ENCODE peak calls at places on chromosomes 16 and 17, in five cellular contexts. One of them, this sample, is unnamed. For H3K4me1, the result is how much of the 10 kb centered on the place peaks cover.

GRCh38 chr16:72848759-72849664 is 198.9 kb downstream of the ZFHX3 start:
- DNase-seq in tibial artery: peak
- DNase-seq in mesendoderm: no peak
- DNase-seq in heart left ventricle: peak
- DNase-seq in MM.1S: no peak
- DNase-seq in this sample: no peak

GRCh38 chr17:74759243-74759801 is 10.9 kb downstream of the NHERF1 start:
- DNase-seq in MM.1S: peak
- DNase-seq in tibial artery: no peak
- DNase-seq in heart left ventricle: no peak
- DNase-seq in mesendoderm: no peak
- DNase-seq in this sample: peak

GRCh38 chr16:21996923-21997692 is 3.8 kb downstream of the PDZD9 start:
- DNase-seq in heart left ventricle: no peak
- DNase-seq in mesendoderm: no peak
- DNase-seq in tibial artery: no peak
- DNase-seq in MM.1S: no peak
- DNase-seq in this sample: no peak

GRCh38 chr16:2974319-2975056 is 5.3 kb downstream of the PAQR4 start:
- DNase-seq in heart left ventricle: no peak
- DNase-seq in MM.1S: no peak
- DNase-seq in mesendoderm: no peak
- DNase-seq in tibial artery: no peak
- DNase-seq in this sample: no peak

GRCh38 chr17:13510062-13510461 is 91.7 kb downstream of the HS3ST3A1 start:
- DNase-seq in heart left ventricle: no peak
- DNase-seq in tibial artery: no peak
- DNase-seq in MM.1S: no peak
- DNase-seq in mesendoderm: no peak
- DNase-seq in this sample: no peak

GRCh38 chr17:10754109-10754508 is 24.3 kb upstream of the TMEM220 start:
- DNase-seq in mesendoderm: peak
- DNase-seq in MM.1S: peak
- DNase-seq in tibial artery: no peak
- DNase-seq in heart left ventricle: peak
- DNase-seq in this sample: no peak

GRCh38 chr16:20484726-20485125 is 33.4 kb downstream of the ACSM2A start:
- DNase-seq in MM.1S: no peak
- DNase-seq in tibial artery: no peak
- DNase-seq in heart left ventricle: no peak
- DNase-seq in mesendoderm: no peak
- DNase-seq in this sample: no peak

GRCh38 chr17:79874329-79874981 is 35.2 kb upstream of the CBX4 start:
- DNase-seq in tibial artery: no peak
- DNase-seq in mesendoderm: peak
- DNase-seq in heart left ventricle: no peak
- DNase-seq in MM.1S: peak
- DNase-seq in this sample: no peak

GRCh38 chr17:72425133-72425795 is 304.4 kb downstream of the SOX9 start:
- DNase-seq in tibial artery: no peak
- DNase-seq in heart left ventricle: no peak
- DNase-seq in mesendoderm: no peak
- DNase-seq in MM.1S: no peak
- DNase-seq in this sample: no peak

GRCh38 chr17:38451030-38451839 is 23.0 kb downstream of the ARHGAP23 start:
- DNase-seq in mesendoderm: peak
- DNase-seq in heart left ventricle: peak
- DNase-seq in tibial artery: no peak
- DNase-seq in MM.1S: no peak
- DNase-seq in this sample: no peak

GRCh38 chr16:10668322-10669045 is 26.2 kb downstream of the TEKT5 start:
- DNase-seq in mesendoderm: peak
- DNase-seq in tibial artery: no peak
- DNase-seq in MM.1S: peak
- DNase-seq in heart left ventricle: no peak
- DNase-seq in this sample: no peak

GRCh38 chr17:49519781-49520180 is 24.7 kb downstream of the NGFR start:
- DNase-seq in MM.1S: no peak
- DNase-seq in heart left ventricle: peak
- DNase-seq in mesendoderm: no peak
- DNase-seq in tibial artery: no peak
- DNase-seq in this sample: no peak

GRCh38 chr16:50154369-50154947 is 1.4 kb downstream of the TENT4B start:
- DNase-seq in mesendoderm: peak
- DNase-seq in heart left ventricle: no peak
- DNase-seq in MM.1S: peak
- DNase-seq in tibial artery: no peak
- DNase-seq in this sample: no peak

GRCh38 chr16:80719573-80719972 is 84.8 kb downstream of the CDYL2 start:
- DNase-seq in MM.1S: no peak
- DNase-seq in mesendoderm: no peak
- DNase-seq in heart left ventricle: no peak
- DNase-seq in tibial artery: no peak
- DNase-seq in this sample: peak

GRCh38 chr16:70520612-70521297 is 2.6 kb downstream of the COG4 start:
- DNase-seq in heart left ventricle: no peak
- DNase-seq in tibial artery: no peak
- DNase-seq in MM.1S: no peak
- DNase-seq in mesendoderm: no peak
- DNase-seq in this sample: no peak

GRCh38 chr17:66531826-66532439 is 229.5 kb downstream of the PRKCA start:
- DNase-seq in MM.1S: no peak
- DNase-seq in tibial artery: no peak
- DNase-seq in mesendoderm: no peak
- DNase-seq in heart left ventricle: no peak
- DNase-seq in this sample: no peak

GRCh38 chr17:44209786-44210341 is 9.6 kb downstream of the UBTF start:
- DNase-seq in tibial artery: no peak
- DNase-seq in mesendoderm: no peak
- DNase-seq in heart left ventricle: no peak
- DNase-seq in MM.1S: no peak
- DNase-seq in this sample: no peak

GRCh38 chr16:71900336-71900735 is 5.0 kb downstream of the IST1 start:
- DNase-seq in MM.1S: no peak
- DNase-seq in mesendoderm: no peak
- DNase-seq in tibial artery: no peak
- DNase-seq in heart left ventricle: no peak
- DNase-seq in this sample: peak

GRCh38 chr17:77456951-77457548 is 316.3 kb downstream of the SEC14L1 start:
- DNase-seq in mesendoderm: no peak
- DNase-seq in tibial artery: no peak
- DNase-seq in heart left ventricle: peak
- DNase-seq in MM.1S: no peak
- DNase-seq in this sample: peak

GRCh38 chr17:78800132-78800931 is 18.3 kb upstream of the CYTH1 start:
- DNase-seq in mesendoderm: no peak
- DNase-seq in MM.1S: no peak
- DNase-seq in tibial artery: no peak
- DNase-seq in heart left ventricle: peak
- DNase-seq in this sample: no peak

GRCh38 chr16:82641336-82641984 is 14.7 kb downstream of the CDH13 start:
- DNase-seq in heart left ventricle: no peak
- DNase-seq in mesendoderm: no peak
- DNase-seq in tibial artery: no peak
- DNase-seq in MM.1S: peak
- DNase-seq in this sample: no peak

GRCh38 chr17:80892900-80893603 is 98.6 kb upstream of the CHMP6 start:
- DNase-seq in tibial artery: no peak
- DNase-seq in heart left ventricle: no peak
- DNase-seq in MM.1S: no peak
- DNase-seq in mesendoderm: no peak
- DNase-seq in this sample: no peak

GRCh38 chr16:83954577-83955016 is 1.6 kb downstream of the OSGIN1 start:
- DNase-seq in heart left ventricle: peak
- DNase-seq in MM.1S: no peak
- DNase-seq in mesendoderm: peak
- DNase-seq in tibial artery: peak
- DNase-seq in this sample: no peak

GRCh38 chr17:48002208-48002919 is 31.5 kb downstream of the CDK5RAP3 start:
- DNase-seq in mesendoderm: peak
- DNase-seq in heart left ventricle: peak
- DNase-seq in MM.1S: no peak
- DNase-seq in tibial artery: no peak
- DNase-seq in this sample: no peak

GRCh38 chr17:20073056-20073979 is 64.2 kb downstream of the SPECC1 start:
- DNase-seq in tibial artery: peak
- DNase-seq in heart left ventricle: peak
- DNase-seq in mesendoderm: no peak
- DNase-seq in MM.1S: peak
- DNase-seq in this sample: peak

GRCh38 chr17:27558341-27558740 is 72.6 kb upstream of the LGALS9 start:
- DNase-seq in tibial artery: no peak
- DNase-seq in MM.1S: no peak
- DNase-seq in mesendoderm: no peak
- DNase-seq in heart left ventricle: no peak
- DNase-seq in this sample: no peak

GRCh38 chr17:70808596-70808995 is 639.3 kb downstream of the KCNJ2 start:
- DNase-seq in tibial artery: no peak
- DNase-seq in MM.1S: no peak
- DNase-seq in mesendoderm: peak
- DNase-seq in heart left ventricle: no peak
- DNase-seq in this sample: no peak

GRCh38 chr17:43714338-43715149 is 44.0 kb downstream of the SOST start:
- DNase-seq in MM.1S: no peak
- DNase-seq in tibial artery: peak
- DNase-seq in heart left ventricle: no peak
- DNase-seq in mesendoderm: no peak
- DNase-seq in this sample: no peak

DNA sequence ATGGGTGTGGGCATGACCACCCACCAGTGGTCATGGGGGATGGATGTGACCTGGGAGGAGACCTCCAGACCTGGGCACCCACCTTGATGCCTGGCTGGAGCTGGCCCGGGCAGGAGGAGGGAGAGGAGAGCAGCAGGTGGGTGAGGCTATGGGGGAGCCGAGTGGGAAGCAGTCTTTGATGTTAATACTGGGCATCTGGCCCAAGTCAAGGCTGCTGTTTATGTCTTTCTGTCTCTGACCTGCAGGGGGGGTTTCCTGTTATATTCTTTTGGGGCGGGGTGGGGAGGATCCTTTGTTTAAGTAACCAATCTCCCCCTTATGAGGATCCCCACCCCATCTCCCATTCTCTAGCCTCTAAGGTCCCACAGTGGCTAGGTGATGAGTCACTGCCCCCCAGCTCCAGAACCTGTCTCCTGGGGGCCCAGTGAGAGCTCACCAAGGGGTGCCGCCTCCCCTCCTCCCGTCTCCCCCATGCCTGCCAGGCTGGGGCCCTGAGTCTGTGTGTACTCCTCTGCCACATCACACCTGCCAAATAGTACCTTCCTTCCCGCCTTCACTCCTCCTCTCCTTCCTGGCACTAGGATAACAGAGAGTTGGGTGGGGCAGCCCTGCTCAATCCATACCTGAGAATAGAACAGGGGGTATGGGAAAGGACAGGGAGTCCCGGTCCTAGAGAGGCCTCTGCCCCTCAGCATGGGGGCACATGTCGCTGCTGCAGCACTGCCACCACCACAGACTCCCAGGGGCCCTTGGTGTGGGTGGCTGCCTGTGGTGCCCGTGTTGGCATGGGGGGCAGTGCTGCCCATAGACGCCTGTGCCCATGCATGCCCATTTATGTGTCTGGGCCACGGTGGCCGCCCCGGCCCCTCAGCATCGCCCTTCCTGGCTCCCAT is 7.2 kb downstream of the THRA start:
- DNase-seq in MM.1S: no peak
- DNase-seq in tibial artery: no peak
- DNase-seq in mesendoderm: no peak
- DNase-seq in heart left ventricle: peak
- DNase-seq in this sample: peak
- H3K4me1 ChIP-seq in MM.1S: under half
- H3K4me1 ChIP-seq in tibial artery: half or more
- H3K4me1 ChIP-seq in mesendoderm: under half
- H3K4me1 ChIP-seq in heart left ventricle: under half
- H3K4me1 ChIP-seq in this sample: half or more

DNA sequence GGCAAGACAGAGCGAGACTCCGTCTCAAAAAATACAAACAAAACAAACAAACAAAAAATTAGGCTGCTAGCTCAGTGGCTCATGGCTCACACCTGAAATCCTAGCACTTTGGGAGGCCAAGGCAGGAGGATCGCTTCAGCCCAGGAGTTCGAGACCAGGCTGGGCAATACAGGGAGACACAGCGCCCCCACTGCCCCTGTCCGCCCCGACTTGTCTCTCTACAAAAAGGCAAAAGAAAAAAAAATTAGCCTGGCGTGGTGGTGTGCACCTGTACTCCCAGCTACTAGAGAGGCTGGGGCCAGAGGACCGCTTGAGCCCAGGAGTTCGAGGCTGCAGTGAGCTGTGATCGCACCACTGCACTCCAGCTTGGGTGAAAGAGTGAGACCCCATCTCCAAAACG is 531 bp upstream of the CDH1 start:
- DNase-seq in mesendoderm: no peak
- DNase-seq in MM.1S: no peak
- DNase-seq in heart left ventricle: no peak
- DNase-seq in tibial artery: no peak
- DNase-seq in this sample: no peak
- H3K4me3 ChIP-seq in mesendoderm: no peak
- H3K4me3 ChIP-seq in MM.1S: no peak
- H3K4me3 ChIP-seq in heart left ventricle: no peak
- H3K4me3 ChIP-seq in tibial artery: no peak
- H3K4me3 ChIP-seq in this sample: no peak

GRCh38 chr17:82545071-82545462 is 25.5 kb downstream of the FOXK2 start:
- DNase-seq in MM.1S: no peak
- DNase-seq in tibial artery: no peak
- DNase-seq in heart left ventricle: no peak
- DNase-seq in mesendoderm: no peak
- DNase-seq in this sample: no peak
- H3K4me1 ChIP-seq in MM.1S: under half
- H3K4me1 ChIP-seq in tibial artery: half or more
- H3K4me1 ChIP-seq in heart left ventricle: under half
- H3K4me1 ChIP-seq in mesendoderm: under half
- H3K4me1 ChIP-seq in this sample: under half

DNA sequence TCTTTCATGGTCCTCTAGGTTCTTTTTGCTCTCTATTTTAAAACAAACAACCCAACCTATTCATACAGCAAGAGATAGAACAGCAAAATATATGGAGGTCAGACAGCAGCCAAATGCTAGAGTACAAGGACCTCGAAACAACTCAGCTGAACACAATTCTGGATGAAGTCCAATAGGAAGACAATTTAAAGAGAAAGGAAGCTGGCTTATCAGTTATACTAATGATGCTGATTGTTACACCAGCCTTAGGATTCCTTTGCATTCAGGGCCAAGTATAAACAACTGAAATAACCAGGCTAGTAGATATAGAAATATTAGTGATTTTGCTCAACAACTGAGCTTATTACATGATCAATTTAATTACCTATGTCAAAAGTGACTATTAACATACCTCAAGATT is 2.5 kb downstream of the SSH2 start:
- DNase-seq in MM.1S: no peak
- DNase-seq in heart left ventricle: no peak
- DNase-seq in mesendoderm: no peak
- DNase-seq in tibial artery: no peak
- DNase-seq in this sample: no peak
- H3K4me3 ChIP-seq in MM.1S: no peak
- H3K4me3 ChIP-seq in heart left ventricle: peak
- H3K4me3 ChIP-seq in mesendoderm: no peak
- H3K4me3 ChIP-seq in tibial artery: no peak
- H3K4me3 ChIP-seq in this sample: no peak

This sample was measured in Peyer's patch.